ENCODE peak calls at places on chromosome 3, in six cellular contexts. T, L, H, E, M and V are unnamed samples.

GRCh38 chr3:117480981-117481380 is 771.4 kb downstream of the TUSC7 start:
- DNase-seq in T (no peak), L (no peak), H (no peak), E (no peak), M (no peak), V (no peak)

GRCh38 chr3:139299261-139300132 is 44.3 kb upstream of the MRPS22 start:
- DNase-seq in T (no peak), L (peak), H (no peak), E (peak), M (peak), V (no peak)

GRCh38 chr3:32113981-32114566 is 7.7 kb downstream of the GPD1L start:
- DNase-seq in T (no peak), L (no peak), H (no peak), E (no peak), M (no peak), V (no peak)

GRCh38 chr3:190581041-190581501 is 67.2 kb downstream of the IL1RAP start:
- DNase-seq in T (no peak), L (peak), H (no peak), E (no peak), M (no peak), V (no peak)

GRCh38 chr3:54320376-54320775 is 198.0 kb downstream of the CACNA2D3 start:
- DNase-seq in T (no peak), L (no peak), H (no peak), E (no peak), M (no peak), V (no peak)

GRCh38 chr3:66819993-66820501 is 178.1 kb upstream of the KBTBD8 start:
- DNase-seq in T (peak), L (no peak), H (no peak), E (no peak), M (no peak), V (no peak)

GRCh38 chr3:101701696-101702634 is 15.4 kb upstream of the RPL24 start:
- DNase-seq in T (no peak), L (no peak), H (no peak), E (no peak), M (no peak), V (no peak)

GRCh38 chr3:18208856-18209255 is 216.3 kb downstream of the SATB1 start:
- DNase-seq in T (no peak), L (no peak), H (no peak), E (no peak), M (no peak), V (no peak)

GRCh38 chr3:166810741-166811445 is 569.2 kb downstream of the ZBBX start:
- DNase-seq in T (no peak), L (no peak), H (no peak), E (no peak), M (no peak), V (no peak)

GRCh38 chr3:178475062-178475461 is 61.2 kb upstream of the KCNMB2 start:
- DNase-seq in T (no peak), L (no peak), H (no peak), E (no peak), M (no peak), V (no peak)

GRCh38 chr3:38579551-38580449 is 69.7 kb downstream of the SCN5A start:
- DNase-seq in T (no peak), L (no peak), H (peak), E (no peak), M (no peak), V (no peak)

GRCh38 chr3:152466784-152467183 is 198.1 kb downstream of the MBNL1 start:
- DNase-seq in T (no peak), L (peak), H (peak), E (peak), M (no peak), V (peak)

GRCh38 chr3:138360272-138361192 is 12.2 kb downstream of the MRAS start:
- DNase-seq in T (no peak), L (no peak), H (no peak), E (no peak), M (no peak), V (no peak)

GRCh38 chr3:27507515-27508266 is 23.5 kb upstream of the SLC4A7 start:
- DNase-seq in T (no peak), L (no peak), H (no peak), E (peak), M (no peak), V (no peak)

GRCh38 chr3:32451049-32451659 is 51.5 kb downstream of the CMTM6 start:
- DNase-seq in T (peak), L (no peak), H (no peak), E (no peak), M (no peak), V (no peak)

GRCh38 chr3:64188810-64189560 is 36.3 kb downstream of the PRICKLE2 start:
- DNase-seq in T (no peak), L (peak), H (no peak), E (peak), M (no peak), V (no peak)

GRCh38 chr3:141006344-141006743 is 44.8 kb upstream of the SPSB4 start:
- DNase-seq in T (no peak), L (no peak), H (no peak), E (no peak), M (no peak), V (no peak)

DNA sequence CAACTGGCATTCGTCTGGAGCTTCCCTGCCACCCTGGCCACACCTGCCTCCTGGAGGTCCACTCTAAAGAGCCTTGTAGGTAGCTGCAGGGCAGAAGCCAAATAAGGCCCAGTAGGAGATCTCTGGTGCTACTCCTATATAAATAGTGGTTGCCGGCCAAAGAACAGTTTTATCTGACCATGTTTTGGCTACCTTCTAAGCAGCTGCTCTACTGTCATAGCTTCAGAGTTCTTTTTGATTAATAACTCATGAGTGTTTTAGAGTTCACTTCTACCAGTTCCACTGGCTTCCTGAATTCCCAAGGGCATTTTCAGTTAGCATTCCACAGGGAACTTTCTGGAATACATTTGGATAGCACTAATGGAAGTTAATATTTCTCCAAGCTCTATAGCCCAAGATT is 154.6 kb downstream of the B3GALNT1 start:
- DNase-seq in T (no peak), L (no peak), H (no peak), E (no peak), M (no peak), V (no peak)
- H3K9ac ChIP-seq in T (no peak), L (no peak), H (no peak), E (no peak), M (no peak), V (no peak)

GRCh38 chr3:174355505-174355904 is 503.6 kb upstream of the NAALADL2 start:
- DNase-seq in T (peak), L (peak), H (no peak), E (peak), M (peak), V (peak)
- TF ChIP-seq EZH2phosphoT487 in T (no peak), L (no peak), H (no peak), E (no peak), M (no peak), V (no peak)

GRCh38 chr3:56467108-56467507 is 1.2 kb downstream of the ERC2 start:
- DNase-seq in T (peak), L (no peak), H (peak), E (peak), M (no peak), V (no peak)
- H2AFZ ChIP-seq in T (peak), L (no peak), H (peak), E (peak), M (no peak), V (no peak)

GRCh38 chr3:125051715-125052581 is 3.8 kb downstream of the HEG1 start:
- DNase-seq in T (peak), L (peak), H (no peak), E (peak), M (no peak), V (no peak)
- H3K9ac ChIP-seq in T (no peak), L (peak), H (peak), E (peak), M (no peak), V (no peak)

GRCh38 chr3:173988912-173989311 is 591.4 kb downstream of the NLGN1 start:
- DNase-seq in T (no peak), L (no peak), H (no peak), E (no peak), M (no peak), V (no peak)

DNA sequence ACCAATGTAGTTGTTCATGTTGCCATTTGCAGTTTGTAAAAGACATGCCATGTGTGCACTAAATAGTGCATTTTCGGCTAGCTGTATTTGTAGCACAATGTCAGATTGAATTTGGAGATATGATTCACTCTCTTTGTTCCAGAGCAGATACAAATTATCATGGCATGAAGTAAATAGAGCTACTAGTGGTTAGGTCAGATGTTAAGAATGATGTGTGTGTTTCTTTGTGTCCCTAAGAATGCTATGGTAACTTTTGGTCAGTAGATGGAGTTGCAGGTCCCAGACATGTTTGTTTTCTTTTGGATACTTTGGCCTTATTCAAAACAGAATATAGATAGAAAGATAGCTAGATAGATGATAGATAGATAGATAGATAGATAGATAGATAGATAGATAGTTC is 595.8 kb downstream of the NLGN1 start:
- DNase-seq in T (no peak), L (peak), H (peak), E (peak), M (peak), V (no peak)
- TF ChIP-seq EZH2phosphoT487 in T (no peak), L (no peak), H (no peak), E (no peak), M (no peak), V (no peak)

DNA sequence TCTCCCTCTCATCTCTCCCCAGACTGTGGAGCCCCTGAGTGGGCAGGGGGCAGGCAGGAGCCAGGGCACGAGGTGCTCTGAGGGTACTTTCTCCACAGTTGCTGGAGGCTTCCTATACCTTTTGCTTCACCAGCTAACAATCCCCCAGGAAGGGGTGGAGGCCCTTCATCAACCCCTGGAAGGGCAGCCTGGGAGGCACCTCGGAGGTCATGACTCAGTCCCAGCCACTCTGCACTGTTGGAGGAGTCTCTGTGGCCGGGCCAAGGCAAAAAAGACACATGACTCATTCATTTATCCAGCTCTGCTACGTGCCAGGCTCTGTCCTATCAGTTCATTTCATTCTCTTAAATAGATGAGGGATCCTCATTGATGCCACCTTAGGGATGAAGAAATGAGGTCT is 15.6 kb upstream of the KY start:
- DNase-seq in T (no peak), L (peak), H (no peak), E (peak), M (no peak), V (no peak)
- H2AFZ ChIP-seq in T (no peak), L (no peak), H (peak), E (no peak), M (no peak), V (no peak)

GRCh38 chr3:48446043-48446424 is 503 bp upstream of the ATRIP start:
- DNase-seq in T (no peak), L (no peak), H (no peak), E (no peak), M (no peak), V (no peak)

GRCh38 chr3:48441940-48442339 is 1.9 kb downstream of the TMA7 start:
- DNase-seq in T (no peak), L (no peak), H (no peak), E (no peak), M (no peak), V (no peak)

GRCh38 chr3:48440590-48440958 is 517 bp downstream of the TMA7 start:
- DNase-seq in T (peak), L (peak), H (peak), E (no peak), M (no peak), V (peak)

GRCh38 chr3:48446425-48447193 is at the start of gene ATRIP:
- DNase-seq in T (peak), L (peak), H (peak), E (peak), M (peak), V (peak)

DNA sequence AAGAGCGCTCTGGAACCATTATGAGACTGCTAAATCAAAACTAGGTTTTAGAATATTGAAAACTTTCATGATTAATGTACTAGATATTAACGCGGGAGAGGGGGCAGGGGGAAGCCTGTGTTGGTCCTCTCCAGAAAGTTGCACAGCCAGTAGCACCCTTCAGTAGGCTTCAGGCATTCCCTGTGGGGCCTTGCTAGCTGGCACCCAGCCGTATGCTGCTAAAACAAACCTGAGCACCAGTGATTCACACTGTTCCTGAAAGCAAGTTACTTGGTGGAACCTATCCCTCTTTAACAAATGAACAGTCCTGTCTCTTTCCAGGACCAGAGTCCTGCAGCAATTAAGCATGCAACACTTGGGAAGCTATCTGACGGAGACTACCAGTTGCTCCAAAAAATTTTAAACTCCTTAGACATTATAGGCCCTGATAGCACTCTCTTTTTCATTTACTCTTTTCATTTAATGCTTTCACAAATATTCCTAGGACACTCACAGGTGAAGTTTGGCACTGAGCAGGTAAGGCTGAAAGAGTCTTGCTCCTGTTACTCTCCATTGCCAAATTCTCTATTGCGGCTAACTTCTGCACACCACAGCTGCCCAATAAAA is 1.2 kb upstream of the ATRIP start:
- DNase-seq in T (no peak), L (no peak), H (no peak), E (peak), M (no peak), V (no peak)
- H3K9ac ChIP-seq in T (no peak), L (peak), H (no peak), E (peak), M (peak), V (no peak)

DNA sequence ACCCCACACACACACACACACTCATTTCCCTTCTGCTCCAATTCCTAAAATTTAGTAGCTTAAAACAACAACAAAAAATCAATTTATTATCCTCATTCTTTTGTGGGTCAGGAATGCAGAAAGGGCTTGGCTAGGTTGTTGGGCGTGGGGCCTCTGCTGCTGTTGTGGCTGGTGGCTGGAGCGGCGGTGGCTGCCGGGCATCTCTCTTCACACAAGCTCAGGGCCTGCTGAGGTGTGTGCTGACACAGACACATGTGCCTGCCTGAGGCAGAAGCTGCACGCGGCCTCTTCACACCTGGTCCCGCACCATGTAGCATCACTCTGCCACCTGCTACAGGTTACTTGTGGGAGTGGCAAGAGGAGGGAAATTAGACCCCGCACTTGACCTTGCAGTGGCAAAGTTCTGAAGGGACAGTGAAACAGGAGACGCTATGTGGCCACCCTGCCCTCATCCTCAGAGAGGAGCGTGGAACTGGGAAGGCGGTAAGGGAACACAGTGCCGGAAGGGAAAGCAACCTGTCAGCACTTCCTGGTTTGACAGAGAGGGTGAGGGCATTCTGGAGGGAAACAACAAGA is 64.0 kb upstream of the PRR20G start:
- DNase-seq in T (no peak), L (no peak), H (no peak), E (no peak), M (no peak), V (peak)
- TF ChIP-seq EZH2phosphoT487 in T (no peak), L (no peak), H (no peak), E (no peak), M (no peak), V (no peak)

GRCh38 chr3:72031581-72031980 is 246.6 kb upstream of the PROK2 start:
- DNase-seq in T (no peak), L (peak), H (no peak), E (peak), M (no peak), V (no peak)
- H2AFZ ChIP-seq in T (no peak), L (peak), H (no peak), E (no peak), M (no peak), V (no peak)

DNA sequence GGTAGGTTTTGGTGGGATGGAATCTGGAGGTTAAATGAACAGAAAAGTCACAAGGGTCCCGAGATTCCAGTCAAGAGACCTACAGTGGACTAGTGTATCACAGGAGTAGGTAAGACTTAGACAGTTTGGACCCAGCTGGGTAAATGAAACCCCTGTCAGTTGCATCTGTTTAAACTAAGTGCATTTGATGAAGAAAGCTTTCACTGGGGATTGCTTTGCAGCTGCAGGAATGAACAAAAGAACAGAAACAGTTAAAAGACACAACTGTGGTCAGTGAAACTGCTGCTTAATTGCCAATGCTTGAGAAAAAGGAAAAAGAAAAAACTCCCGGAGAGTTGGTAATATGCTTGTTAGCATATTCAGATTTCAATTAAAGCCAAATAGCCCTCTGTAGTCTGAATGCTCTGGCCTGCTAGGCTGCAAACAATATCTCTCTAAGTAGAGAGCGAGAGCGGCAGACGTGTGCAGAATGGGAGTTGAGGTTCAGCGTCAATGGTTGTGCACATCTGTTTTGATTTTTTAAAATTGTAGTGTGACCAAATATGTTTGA is 37.1 kb downstream of the OXNAD1 start:
- DNase-seq in T (peak), L (no peak), H (no peak), E (no peak), M (no peak), V (peak)
- H3K9ac ChIP-seq in T (no peak), L (no peak), H (no peak), E (no peak), M (no peak), V (no peak)